ENCODE peak calls at places on chromosome 9, in four cellular contexts. U, O, A and R are unnamed samples.

GRCh38 chr9:37248651-37249163 is 128.3 kb downstream of the ZCCHC7 start:
- DNase-seq in A (no peak), O (no peak), U (no peak), R (no peak)

GRCh38 chr9:14706530-14707140 is 13.4 kb upstream of the ZDHHC21 start:
- DNase-seq in A (no peak), U (no peak), O (no peak), R (no peak)

GRCh38 chr9:116494815-116495634 is 192.1 kb upstream of the TRIM32 start:
- DNase-seq in U (peak), A (no peak), O (peak), R (peak)

GRCh38 chr9:97793067-97793466 is 60.0 kb upstream of the FOXE1 start:
- DNase-seq in U (peak), A (no peak), O (no peak), R (no peak)

GRCh38 chr9:136794281-136795026 is 1.7 kb upstream of the CCDC183 start:
- DNase-seq in O (no peak), A (no peak), U (no peak), R (no peak)

GRCh38 chr9:119005162-119005561 is 364.1 kb downstream of the BRINP1 start:
- DNase-seq in A (no peak), U (no peak), O (no peak), R (no peak)

GRCh38 chr9:20606637-20607036 is 15.7 kb downstream of the MLLT3 start:
- DNase-seq in O (peak), A (no peak), U (no peak), R (no peak)

GRCh38 chr9:13279284-13280162 is at the start of gene MPDZ:
- DNase-seq in O (peak), U (peak), A (no peak), R (no peak)

GRCh38 chr9:34493972-34494535 is 28.7 kb downstream of the ENHO start:
- DNase-seq in A (peak), U (no peak), O (peak), R (peak)

GRCh38 chr9:13705913-13706312 is 426.4 kb upstream of the MPDZ start:
- DNase-seq in A (no peak), U (no peak), O (no peak), R (no peak)

GRCh38 chr9:1875921-1876448 is 139.2 kb upstream of the SMARCA2 start:
- DNase-seq in O (no peak), U (no peak), A (no peak), R (peak)

GRCh38 chr9:121842612-121842978 is 191.2 kb downstream of the DAB2IP start:
- DNase-seq in U (peak), O (no peak), A (no peak), R (no peak)

GRCh38 chr9:104993291-104993963 is 65.5 kb upstream of the ABCA1 start:
- DNase-seq in O (peak), A (peak), U (peak), R (no peak)

GRCh38 chr9:69476016-69476415 is 151.0 kb downstream of the ENTREP1 start:
- DNase-seq in O (no peak), U (no peak), A (no peak), R (no peak)

GRCh38 chr9:114299286-114300152 is 23.4 kb upstream of the ORM1 start:
- DNase-seq in O (peak), A (peak), U (no peak), R (no peak)

GRCh38 chr9:36050472-36050871 is 13.8 kb downstream of the RECK start:
- DNase-seq in A (no peak), O (no peak), U (no peak), R (no peak)

GRCh38 chr9:74499770-74500583 is 2.8 kb downstream of the RORB start:
- DNase-seq in A (no peak), U (no peak), O (no peak), R (no peak)

GRCh38 chr9:124551472-124552339 is 44.5 kb upstream of the NR5A1 start:
- DNase-seq in O (peak), A (no peak), U (peak), R (peak)

GRCh38 chr9:545480-545879 is 296.0 kb upstream of the DMRT1 start:
- DNase-seq in O (no peak), U (no peak), A (no peak), R (no peak)

GRCh38 chr9:106717686-106718085 is 145.3 kb upstream of the ZNF462 start:
- DNase-seq in O (peak), A (no peak), U (no peak), R (no peak)

GRCh38 chr9:114098660-114099522 is at the start of gene KIF12:
- DNase-seq in U (peak), O (peak), A (no peak), R (no peak)

GRCh38 chr9:82333671-82334070 is 345.1 kb downstream of the SPATA31D1 start:
- DNase-seq in O (no peak), A (no peak), U (no peak), R (no peak)

GRCh38 chr9:34520096-34520495 is 2.7 kb downstream of the ENHO start:
- DNase-seq in A (no peak), U (no peak), O (no peak), R (no peak)

GRCh38 chr9:22107646-22108045 is 98.5 kb upstream of the CDKN2B start:
- DNase-seq in U (peak), A (no peak), O (no peak), R (no peak)

GRCh38 chr9:1837453-1838084 is 177.6 kb upstream of the SMARCA2 start:
- DNase-seq in O (peak), A (no peak), U (peak), R (peak)

GRCh38 chr9:112327718-112328450 is 5.5 kb downstream of the PTBP3 start:
- DNase-seq in O (no peak), U (no peak), A (no peak), R (no peak)

GRCh38 chr9:76571288-76572204 is 112.6 kb downstream of the GCNT1 start:
- DNase-seq in A (no peak), O (no peak), U (no peak), R (peak)

GRCh38 chr9:38008168-38009034 is 60.6 kb downstream of the SHB start:
- DNase-seq in U (peak), O (no peak), A (peak), R (peak)

GRCh38 chr9:104780796-104781395 is 17.0 kb downstream of the NIPSNAP3B start:
- DNase-seq in A (no peak), U (no peak), O (no peak), R (peak)

GRCh38 chr9:99040911-99041582 is 63.9 kb upstream of the TGFBR1 start:
- DNase-seq in A (peak), O (no peak), U (no peak), R (no peak)

GRCh38 chr9:85392270-85392669 is 349.5 kb downstream of the AGTPBP1 start:
- DNase-seq in A (no peak), U (no peak), O (no peak), R (no peak)

GRCh38 chr9:101311759-101312420 is 72.9 kb downstream of the BAAT start:
- DNase-seq in O (no peak), A (no peak), U (peak), R (peak)

GRCh38 chr9:5110867-5111681 is 74.4 kb downstream of the INSL6 start:
- DNase-seq in O (no peak), U (no peak), A (no peak), R (no peak)

GRCh38 chr9:118650407-118650806 is 718.8 kb downstream of the BRINP1 start:
- DNase-seq in U (no peak), A (no peak), O (no peak), R (no peak)

GRCh38 chr9:126459546-126459945 is 132.9 kb downstream of the MVB12B start:
- DNase-seq in O (no peak), U (no peak), A (no peak), R (no peak)

GRCh38 chr9:100819980-100820379 is 208.5 kb upstream of the PLPPR1 start:
- DNase-seq in U (no peak), A (no peak), O (no peak), R (no peak)

GRCh38 chr9:121288874-121289553 is 21.1 kb downstream of the GSN start:
- DNase-seq in A (no peak), O (peak), U (peak), R (no peak)

GRCh38 chr9:91761362-91761761 is 188.7 kb downstream of the ROR2 start:
- DNase-seq in O (no peak), U (no peak), A (no peak), R (no peak)

GRCh38 chr9:113771199-113771598 is 104.9 kb upstream of the ZNF618 start:
- DNase-seq in O (no peak), U (no peak), A (no peak), R (no peak)

GRCh38 chr9:117714282-117714681 is 10.1 kb downstream of the TLR4 start:
- DNase-seq in A (no peak), U (no peak), O (no peak), R (peak)

DNA sequence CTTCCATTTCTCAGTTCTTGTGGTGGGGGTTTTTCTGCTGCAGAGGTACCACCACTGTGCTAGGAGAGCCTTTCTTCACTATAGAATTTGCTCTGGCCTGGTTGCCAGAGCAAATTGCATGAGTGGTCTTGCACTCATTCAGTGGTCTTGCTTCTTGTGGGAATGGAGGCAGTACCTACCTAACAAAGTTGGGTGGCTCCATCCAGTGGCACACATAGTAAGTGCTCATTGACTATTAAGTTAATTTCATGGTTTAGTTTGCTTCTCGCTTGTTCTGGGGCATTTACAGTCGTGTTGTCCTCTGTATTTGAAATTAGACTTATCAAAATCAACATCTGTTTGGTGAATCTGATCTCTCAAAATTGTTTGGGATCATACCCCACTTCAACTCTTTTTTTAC is 23.0 kb downstream of the SLC28A3 start:
- DNase-seq in O (no peak), U (no peak), A (no peak), R (peak)
- TF ChIP-seq CTCF in O (no peak), U (no peak), A (no peak), R (peak)

GRCh38 chr9:95503369-95503768 is 13.4 kb downstream of the PTCH1 start:
- DNase-seq in A (no peak), O (no peak), U (no peak), R (no peak)

GRCh38 chr9:95505072-95505471 is 11.7 kb downstream of the PTCH1 start:
- DNase-seq in U (no peak), O (no peak), A (no peak), R (no peak)

GRCh38 chr9:95505676-95506437 is 10.9 kb downstream of the PTCH1 start:
- DNase-seq in A (peak), O (peak), U (peak), R (peak)

GRCh38 chr9:95506438-95506691 is 10.4 kb downstream of the PTCH1 start:
- DNase-seq in O (no peak), U (peak), A (no peak), R (peak)

GRCh38 chr9:95504053-95504963 is 12.5 kb downstream of the PTCH1 start:
- DNase-seq in U (peak), A (no peak), O (no peak), R (no peak)
- TF ChIP-seq CTCF in U (no peak), A (no peak), O (no peak), R (no peak)

DNA sequence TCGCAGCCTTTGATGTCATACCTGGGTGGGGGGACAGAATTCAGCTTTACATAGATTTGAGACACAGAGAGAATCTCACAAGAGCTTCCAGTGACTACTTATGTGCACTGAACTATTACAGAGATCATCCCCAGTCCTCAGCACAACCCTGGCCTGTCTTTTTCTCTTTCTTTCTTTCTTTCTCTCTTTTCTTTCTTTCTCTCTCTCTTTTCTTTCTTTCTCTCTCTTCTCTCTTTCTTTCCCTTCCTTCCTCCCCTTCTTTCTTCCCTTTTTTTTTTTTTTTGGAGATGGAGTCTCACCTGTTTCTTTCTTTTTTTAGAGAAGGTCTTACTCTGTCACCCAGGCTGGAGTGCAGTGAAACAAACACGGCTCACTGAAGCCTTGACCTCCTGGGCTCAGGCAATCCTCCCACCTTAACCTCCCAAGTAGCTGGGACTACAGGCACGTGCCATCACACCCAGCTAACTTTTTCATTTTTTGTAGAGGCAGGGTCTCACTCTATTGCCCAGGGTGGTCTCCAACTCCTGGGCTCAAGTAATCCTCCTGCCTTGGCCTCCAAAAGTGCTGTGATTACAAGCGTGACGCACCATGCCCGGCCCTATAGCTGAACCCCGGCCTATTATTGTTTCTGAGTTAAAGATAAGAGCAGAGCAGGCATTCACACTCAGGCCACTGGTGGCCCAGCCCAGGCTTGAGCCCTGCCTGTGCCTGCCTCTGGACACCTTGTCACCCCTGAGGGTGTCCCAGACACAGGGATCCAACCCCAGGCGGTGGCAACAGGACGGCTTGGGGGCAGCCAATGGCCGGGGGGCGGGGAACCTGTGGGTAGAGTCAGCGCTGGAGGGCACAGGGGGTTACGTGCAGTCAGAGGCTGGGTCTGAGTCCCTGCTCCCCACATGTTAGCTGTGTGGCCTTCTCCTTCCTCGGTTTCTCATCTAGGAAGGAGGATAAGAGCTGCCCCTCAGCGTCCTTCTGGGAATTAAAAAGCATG is 4.3 kb downstream of the PIP5KL1 start:
- DNase-seq in A (no peak), U (no peak), O (no peak), R (no peak)
- TF ChIP-seq CTCF in A (no peak), U (no peak), O (no peak), R (no peak)

DNA sequence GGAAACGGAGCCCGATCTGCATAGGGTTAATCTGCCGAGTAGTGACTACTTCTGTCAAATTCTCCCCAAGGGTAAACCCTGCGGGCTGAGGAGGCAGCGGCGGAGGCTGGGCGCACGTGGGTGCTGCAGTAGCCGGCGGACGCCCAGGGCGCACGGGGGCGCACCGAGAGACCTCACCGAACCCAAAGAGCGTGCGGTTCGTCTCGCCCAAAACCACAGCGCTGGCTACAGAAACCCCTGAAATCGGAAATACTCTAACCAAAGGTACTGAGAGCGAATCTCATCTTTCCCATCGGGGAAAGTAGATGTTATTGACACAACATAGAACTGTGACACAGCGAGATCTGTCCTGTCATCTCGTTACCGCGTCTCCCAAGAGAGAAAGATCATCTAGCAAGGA is 56.0 kb upstream of the SHC3 start:
- DNase-seq in U (no peak), A (no peak), O (no peak), R (peak)
- TF ChIP-seq CTCF in U (no peak), A (no peak), O (no peak), R (peak)

GRCh38 chr9:134174526-134175290 is 10.3 kb upstream of the RNU6ATAC start:
- DNase-seq in A (no peak), O (no peak), U (no peak), R (no peak)

GRCh38 chr9:134177186-134177585 is 12.8 kb upstream of the RNU6ATAC start:
- DNase-seq in A (no peak), O (no peak), U (no peak), R (no peak)

GRCh38 chr9:134175291-134175807 is 11.0 kb upstream of the RNU6ATAC start:
- DNase-seq in O (no peak), A (no peak), U (no peak), R (no peak)

GRCh38 chr9:134176599-134176968 is 12.2 kb upstream of the RNU6ATAC start:
- DNase-seq in U (no peak), A (no peak), O (no peak), R (no peak)

DNA sequence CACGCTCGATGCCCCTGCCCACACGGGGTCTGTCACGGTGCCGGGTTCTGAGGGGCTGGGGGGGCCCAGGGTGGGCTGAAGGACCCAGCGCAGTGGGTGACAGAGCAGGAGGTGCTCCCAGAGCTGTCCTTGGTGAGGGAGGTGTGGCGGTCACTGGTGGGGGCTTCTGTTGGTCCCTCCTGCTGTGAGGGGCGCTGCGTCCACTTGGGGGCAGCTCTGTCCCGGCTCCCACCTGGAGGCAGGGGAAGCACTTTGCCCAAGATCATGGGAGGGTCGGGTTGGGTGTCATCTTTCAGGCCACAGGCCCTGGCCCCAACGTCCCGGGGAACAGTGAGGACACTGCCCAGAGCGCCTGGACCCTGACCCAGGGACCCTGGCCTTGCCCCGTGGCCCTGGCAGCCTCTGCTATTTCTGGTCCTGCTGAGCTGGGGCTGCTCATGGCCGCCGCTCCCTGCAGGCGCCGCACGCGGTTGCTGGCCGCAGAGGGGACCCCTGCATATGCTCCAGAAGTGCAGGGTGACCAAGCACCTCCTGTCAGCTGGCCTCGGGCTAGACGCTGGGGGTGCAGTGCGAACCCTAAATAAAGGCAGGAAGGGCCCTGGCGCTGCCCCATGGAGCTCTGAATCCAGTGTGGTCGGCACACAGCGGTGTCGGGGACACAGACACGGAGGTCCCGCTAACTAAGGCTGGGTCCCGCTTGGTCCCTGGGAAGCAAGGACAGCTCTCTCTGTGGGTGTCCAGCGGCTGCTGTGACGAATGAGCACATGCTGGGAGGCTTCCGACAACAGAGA is 11.6 kb upstream of the RNU6ATAC start:
- DNase-seq in A (no peak), U (peak), O (no peak), R (no peak)
- TF ChIP-seq CTCF in A (no peak), U (peak), O (no peak), R (no peak)

GRCh38 chr9:4090491-4090890 is 209.4 kb downstream of the GLIS3 start:
- DNase-seq in O (no peak), U (no peak), A (no peak), R (no peak)
- TF ChIP-seq CTCF in O (no peak), U (no peak), A (no peak), R (no peak)

DNA sequence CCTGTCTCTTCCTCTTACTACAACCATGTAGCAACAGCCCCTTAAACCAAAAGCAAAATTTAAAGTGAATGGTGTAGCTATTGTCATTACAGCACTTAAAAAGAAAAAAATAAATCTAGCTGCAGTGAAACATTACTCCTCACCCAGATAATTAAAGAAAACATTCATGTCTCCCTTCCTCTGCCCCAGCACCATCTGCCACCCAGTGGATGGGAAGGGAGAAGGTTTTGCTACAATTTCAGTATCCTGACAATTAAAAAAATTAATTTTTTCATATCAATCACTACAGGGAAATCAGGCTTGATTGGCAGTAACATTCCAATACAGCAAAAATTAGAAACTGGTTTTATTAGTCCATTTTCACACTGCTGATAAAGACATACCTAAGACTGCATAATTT is 147.4 kb upstream of the PUM3 start:
- DNase-seq in U (peak), O (no peak), A (no peak), R (no peak)
- TF ChIP-seq CTCF in U (no peak), O (no peak), A (no peak), R (no peak)

GRCh38 chr9:131181091-131181681 is 55.8 kb downstream of the NUP214 start:
- DNase-seq in A (no peak), O (no peak), U (no peak), R (no peak)
- TF ChIP-seq CTCF in A (peak), O (no peak), U (no peak), R (peak)